ENCODE peak calls at places on chromosomes 5 and 9, in four cellular contexts. One of them, this sample, is unnamed.

GRCh38 chr5:168883253-168883880 is 304.2 kb upstream of the PANK3 start:
- DNase-seq in psoas muscle: no peak
- DNase-seq in brain microvascular endothelial cell: no peak
- DNase-seq in lower leg skin: peak
- DNase-seq in this sample: no peak

GRCh38 chr9:74645007-74645639 is 148.0 kb downstream of the RORB start:
- DNase-seq in psoas muscle: no peak
- DNase-seq in brain microvascular endothelial cell: no peak
- DNase-seq in lower leg skin: no peak
- DNase-seq in this sample: peak

GRCh38 chr5:88886756-88887741 is 4.1 kb upstream of the MEF2C start:
- DNase-seq in lower leg skin: no peak
- DNase-seq in brain microvascular endothelial cell: no peak
- DNase-seq in psoas muscle: no peak
- DNase-seq in this sample: no peak

GRCh38 chr5:15013654-15014463 is 142.3 kb upstream of the ANKH start:
- DNase-seq in psoas muscle: no peak
- DNase-seq in lower leg skin: no peak
- DNase-seq in brain microvascular endothelial cell: peak
- DNase-seq in this sample: peak

GRCh38 chr9:34507556-34507955 is 15.2 kb downstream of the ENHO start:
- DNase-seq in brain microvascular endothelial cell: no peak
- DNase-seq in lower leg skin: peak
- DNase-seq in psoas muscle: no peak
- DNase-seq in this sample: no peak

GRCh38 chr9:95626341-95626740 is 109.6 kb upstream of the PTCH1 start:
- DNase-seq in psoas muscle: no peak
- DNase-seq in brain microvascular endothelial cell: no peak
- DNase-seq in lower leg skin: peak
- DNase-seq in this sample: no peak

GRCh38 chr5:131171276-131171815 is 602 bp downstream of the LYRM7 start:
- DNase-seq in lower leg skin: no peak
- DNase-seq in psoas muscle: no peak
- DNase-seq in brain microvascular endothelial cell: no peak
- DNase-seq in this sample: no peak

GRCh38 chr9:133666387-133666786 is 30.2 kb downstream of the DBH start:
- DNase-seq in brain microvascular endothelial cell: no peak
- DNase-seq in lower leg skin: no peak
- DNase-seq in psoas muscle: no peak
- DNase-seq in this sample: no peak

GRCh38 chr9:90774682-90775081 is 26.9 kb upstream of the SYK start:
- DNase-seq in lower leg skin: no peak
- DNase-seq in brain microvascular endothelial cell: no peak
- DNase-seq in psoas muscle: no peak
- DNase-seq in this sample: no peak

GRCh38 chr9:97740848-97741821 is 44.0 kb upstream of the XPA start:
- DNase-seq in psoas muscle: peak
- DNase-seq in lower leg skin: peak
- DNase-seq in brain microvascular endothelial cell: peak
- DNase-seq in this sample: peak

GRCh38 chr9:120383999-120384924 is 195.7 kb downstream of the CDK5RAP2 start:
- DNase-seq in lower leg skin: peak
- DNase-seq in brain microvascular endothelial cell: peak
- DNase-seq in psoas muscle: peak
- DNase-seq in this sample: peak

GRCh38 chr5:11797132-11797531 is 107.1 kb downstream of the CTNND2 start:
- DNase-seq in brain microvascular endothelial cell: no peak
- DNase-seq in lower leg skin: no peak
- DNase-seq in psoas muscle: no peak
- DNase-seq in this sample: no peak

GRCh38 chr5:116075117-116075910 is 9.5 kb upstream of the COMMD10 start:
- DNase-seq in brain microvascular endothelial cell: no peak
- DNase-seq in psoas muscle: no peak
- DNase-seq in lower leg skin: no peak
- DNase-seq in this sample: peak

GRCh38 chr5:14848385-14848784 is 23.2 kb downstream of the ANKH start:
- DNase-seq in lower leg skin: no peak
- DNase-seq in brain microvascular endothelial cell: no peak
- DNase-seq in psoas muscle: no peak
- DNase-seq in this sample: no peak

GRCh38 chr9:133979124-133979920 is 12.8 kb downstream of the VAV2 start:
- DNase-seq in brain microvascular endothelial cell: no peak
- DNase-seq in psoas muscle: peak
- DNase-seq in lower leg skin: no peak
- DNase-seq in this sample: peak

GRCh38 chr5:132225165-132226032 is 2.3 kb downstream of the P4HA2 start:
- DNase-seq in brain microvascular endothelial cell: peak
- DNase-seq in psoas muscle: peak
- DNase-seq in lower leg skin: peak
- DNase-seq in this sample: peak

GRCh38 chr9:118975736-118976135 is 393.5 kb downstream of the BRINP1 start:
- DNase-seq in lower leg skin: no peak
- DNase-seq in psoas muscle: no peak
- DNase-seq in brain microvascular endothelial cell: no peak
- DNase-seq in this sample: no peak

GRCh38 chr9:124376329-124376728 is 38.9 kb downstream of the PSMB7 start:
- DNase-seq in brain microvascular endothelial cell: no peak
- DNase-seq in psoas muscle: no peak
- DNase-seq in lower leg skin: no peak
- DNase-seq in this sample: no peak

GRCh38 chr9:87324613-87325194 is 173.0 kb upstream of the DAPK1 start:
- DNase-seq in psoas muscle: no peak
- DNase-seq in lower leg skin: no peak
- DNase-seq in brain microvascular endothelial cell: peak
- DNase-seq in this sample: peak

GRCh38 chr5:17024686-17025180 is 88.6 kb upstream of the MYO10 start:
- DNase-seq in psoas muscle: no peak
- DNase-seq in brain microvascular endothelial cell: peak
- DNase-seq in lower leg skin: no peak
- DNase-seq in this sample: peak

GRCh38 chr9:123749580-123750202 is 180.2 kb downstream of the DENND1A start:
- DNase-seq in lower leg skin: no peak
- DNase-seq in psoas muscle: no peak
- DNase-seq in brain microvascular endothelial cell: no peak
- DNase-seq in this sample: peak

GRCh38 chr5:109884676-109885075 is 194.9 kb downstream of the MAN2A1 start:
- DNase-seq in lower leg skin: no peak
- DNase-seq in brain microvascular endothelial cell: no peak
- DNase-seq in psoas muscle: no peak
- DNase-seq in this sample: no peak

GRCh38 chr5:103475629-103476240 is 86.9 kb downstream of the NUDT12 start:
- DNase-seq in brain microvascular endothelial cell: no peak
- DNase-seq in lower leg skin: no peak
- DNase-seq in psoas muscle: no peak
- DNase-seq in this sample: peak

GRCh38 chr9:4503103-4503502 is 12.8 kb downstream of the SLC1A1 start:
- DNase-seq in brain microvascular endothelial cell: no peak
- DNase-seq in psoas muscle: no peak
- DNase-seq in lower leg skin: no peak
- DNase-seq in this sample: no peak

GRCh38 chr9:121284733-121285451 is 16.9 kb downstream of the GSN start:
- DNase-seq in lower leg skin: peak
- DNase-seq in brain microvascular endothelial cell: no peak
- DNase-seq in psoas muscle: peak
- DNase-seq in this sample: no peak

GRCh38 chr9:13569706-13570423 is 290.4 kb upstream of the MPDZ start:
- DNase-seq in psoas muscle: no peak
- DNase-seq in lower leg skin: no peak
- DNase-seq in brain microvascular endothelial cell: peak
- DNase-seq in this sample: peak

GRCh38 chr5:75690669-75691068 is 26.6 kb downstream of the POC5 start:
- DNase-seq in psoas muscle: no peak
- DNase-seq in brain microvascular endothelial cell: no peak
- DNase-seq in lower leg skin: no peak
- DNase-seq in this sample: no peak

GRCh38 chr9:3760031-3760430 is 234.2 kb upstream of the RFX3 start:
- DNase-seq in psoas muscle: no peak
- DNase-seq in lower leg skin: no peak
- DNase-seq in brain microvascular endothelial cell: peak
- DNase-seq in this sample: no peak

GRCh38 chr9:21317956-21318923 is 13.1 kb upstream of the IFNA5 start:
- DNase-seq in brain microvascular endothelial cell: peak
- DNase-seq in lower leg skin: no peak
- DNase-seq in psoas muscle: no peak
- DNase-seq in this sample: peak

GRCh38 chr9:19901586-19901985 is 112.7 kb upstream of the SLC24A2 start:
- DNase-seq in psoas muscle: no peak
- DNase-seq in lower leg skin: no peak
- DNase-seq in brain microvascular endothelial cell: no peak
- DNase-seq in this sample: no peak

GRCh38 chr9:87682618-87683017 is 43.3 kb upstream of the CTSL start:
- DNase-seq in brain microvascular endothelial cell: no peak
- DNase-seq in psoas muscle: no peak
- DNase-seq in lower leg skin: peak
- DNase-seq in this sample: no peak

GRCh38 chr9:87753313-87753712 is 27.4 kb downstream of the CTSL start:
- DNase-seq in lower leg skin: no peak
- DNase-seq in brain microvascular endothelial cell: no peak
- DNase-seq in psoas muscle: no peak
- DNase-seq in this sample: peak

GRCh38 chr9:86046080-86046636 is 53.2 kb downstream of the GOLM1 start:
- DNase-seq in brain microvascular endothelial cell: no peak
- DNase-seq in psoas muscle: no peak
- DNase-seq in lower leg skin: peak
- DNase-seq in this sample: no peak

GRCh38 chr9:6354072-6354686 is 26.0 kb downstream of the TPD52L3 start:
- DNase-seq in psoas muscle: no peak
- DNase-seq in brain microvascular endothelial cell: peak
- DNase-seq in lower leg skin: no peak
- DNase-seq in this sample: peak

GRCh38 chr9:97484134-97484533 is 17.3 kb upstream of the TMOD1 start:
- DNase-seq in psoas muscle: no peak
- DNase-seq in brain microvascular endothelial cell: no peak
- DNase-seq in lower leg skin: no peak
- DNase-seq in this sample: no peak

GRCh38 chr5:32193591-32193990 is 19.5 kb upstream of the GOLPH3 start:
- DNase-seq in psoas muscle: peak
- DNase-seq in lower leg skin: peak
- DNase-seq in brain microvascular endothelial cell: peak
- DNase-seq in this sample: peak

GRCh38 chr9:16445141-16445920 is 425.1 kb downstream of the BNC2 start:
- DNase-seq in psoas muscle: no peak
- DNase-seq in brain microvascular endothelial cell: no peak
- DNase-seq in lower leg skin: no peak
- DNase-seq in this sample: peak

DNA sequence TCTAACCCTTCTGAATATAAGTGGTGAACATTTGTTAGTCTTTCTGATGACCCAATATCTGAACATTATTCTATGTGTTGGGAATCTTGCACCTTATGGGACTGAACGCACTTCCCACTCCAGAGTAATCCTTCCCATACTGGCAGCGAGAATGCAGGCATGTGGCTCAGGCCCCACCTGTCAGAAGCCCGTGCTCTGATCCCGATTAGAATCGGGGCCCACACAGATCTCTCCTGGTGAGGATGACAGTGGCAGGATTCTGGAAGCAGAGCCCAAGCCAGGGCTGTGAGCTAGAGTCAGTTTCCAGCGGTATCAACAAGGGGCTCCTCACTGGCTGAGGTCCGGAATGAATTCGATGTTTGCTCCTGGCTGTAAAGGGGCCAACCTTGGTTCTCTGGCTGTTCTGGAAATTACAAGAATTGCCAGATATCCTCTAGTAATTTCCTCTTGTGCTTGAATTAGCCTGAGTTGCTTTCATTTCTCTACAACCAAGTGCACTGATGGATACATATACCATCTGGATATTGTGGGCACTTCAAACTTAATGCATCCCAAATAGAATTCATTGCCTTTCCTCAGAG is 129.1 kb upstream of the SPRY4 start:
- DNase-seq in psoas muscle: no peak
- DNase-seq in brain microvascular endothelial cell: no peak
- DNase-seq in lower leg skin: peak
- DNase-seq in this sample: no peak
- H3K4me3 ChIP-seq in psoas muscle: no peak
- H3K4me3 ChIP-seq in brain microvascular endothelial cell: no peak
- H3K4me3 ChIP-seq in lower leg skin: no peak
- H3K4me3 ChIP-seq in this sample: no peak

GRCh38 chr9:136546697-136547481 is 1.0 kb upstream of the NOTCH1 start:
- DNase-seq in brain microvascular endothelial cell: peak
- DNase-seq in psoas muscle: peak
- DNase-seq in lower leg skin: peak
- DNase-seq in this sample: no peak
- TF ChIP-seq CTCF in brain microvascular endothelial cell: no peak
- TF ChIP-seq CTCF in psoas muscle: no peak
- TF ChIP-seq CTCF in lower leg skin: no peak
- TF ChIP-seq CTCF in this sample: no peak

DNA sequence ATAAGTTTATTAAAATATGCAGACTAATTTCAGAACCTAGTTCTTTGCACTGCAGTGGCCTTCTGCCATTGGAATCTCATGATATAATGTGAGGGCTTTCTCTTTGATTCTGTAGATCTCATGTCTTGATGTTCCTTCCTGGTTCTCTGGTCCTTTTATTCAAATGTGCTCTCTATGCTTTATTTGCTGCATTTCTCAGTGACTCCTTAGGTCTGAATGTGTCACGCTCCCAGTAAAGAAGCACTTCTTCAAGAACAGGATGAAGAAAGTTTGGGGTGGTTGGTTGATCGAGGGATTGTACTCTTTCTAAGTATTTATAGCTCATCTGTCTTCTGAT is 122.6 kb downstream of the GDNF start:
- DNase-seq in lower leg skin: no peak
- DNase-seq in psoas muscle: no peak
- DNase-seq in brain microvascular endothelial cell: no peak
- DNase-seq in this sample: no peak
- H3K4me3 ChIP-seq in lower leg skin: no peak
- H3K4me3 ChIP-seq in psoas muscle: no peak
- H3K4me3 ChIP-seq in brain microvascular endothelial cell: no peak
- H3K4me3 ChIP-seq in this sample: no peak

GRCh38 chr5:77239126-77239741 is 28.8 kb downstream of the PDE8B start:
- DNase-seq in psoas muscle: no peak
- DNase-seq in lower leg skin: no peak
- DNase-seq in brain microvascular endothelial cell: peak
- DNase-seq in this sample: peak
- TF ChIP-seq CTCF in psoas muscle: peak
- TF ChIP-seq CTCF in lower leg skin: no peak
- TF ChIP-seq CTCF in brain microvascular endothelial cell: peak
- TF ChIP-seq CTCF in this sample: no peak

GRCh38 chr9:125822902-125823301 is 75.7 kb downstream of the PBX3 start:
- DNase-seq in lower leg skin: no peak
- DNase-seq in brain microvascular endothelial cell: no peak
- DNase-seq in psoas muscle: no peak
- DNase-seq in this sample: no peak

GRCh38 chr9:125821078-125821477 is 73.9 kb downstream of the PBX3 start:
- DNase-seq in brain microvascular endothelial cell: no peak
- DNase-seq in psoas muscle: no peak
- DNase-seq in lower leg skin: no peak
- DNase-seq in this sample: no peak

GRCh38 chr9:125816321-125816720 is 69.1 kb downstream of the PBX3 start:
- DNase-seq in psoas muscle: no peak
- DNase-seq in brain microvascular endothelial cell: no peak
- DNase-seq in lower leg skin: no peak
- DNase-seq in this sample: no peak

GRCh38 chr9:125822160-125822559 is 75.0 kb downstream of the PBX3 start:
- DNase-seq in psoas muscle: no peak
- DNase-seq in brain microvascular endothelial cell: no peak
- DNase-seq in lower leg skin: no peak
- DNase-seq in this sample: no peak

GRCh38 chr9:125820100-125820804 is 73.1 kb downstream of the PBX3 start:
- DNase-seq in brain microvascular endothelial cell: no peak
- DNase-seq in lower leg skin: no peak
- DNase-seq in psoas muscle: no peak
- DNase-seq in this sample: no peak
- H3K4me3 ChIP-seq in brain microvascular endothelial cell: no peak
- H3K4me3 ChIP-seq in lower leg skin: no peak
- H3K4me3 ChIP-seq in psoas muscle: peak
- H3K4me3 ChIP-seq in this sample: no peak

This sample was measured in foreskin fibroblast.